ENCODE peak calls at places on chromosomes 13 and 19, in eight cellular contexts. I is heart left ventricle, R is heart right ventricle, H is psoas muscle, X is adrenal gland, J is tibial nerve, C is body of pancreas, U is cardiac muscle cell. M is an unnamed sample.

GRCh38 chr13:30466358-30466714 is 600 bp upstream of the HMGB1 start:
- DNase-seq in J (no peak), X (no peak), H (no peak), C (no peak), I (no peak), R (no peak), U (no peak), M (no peak)

GRCh38 chr19:46265217-46265828 is 31.5 kb upstream of the HIF3A start:
- DNase-seq in R (no peak), I (no peak), X (peak; percentile 67), J (peak; percentile 51), H (peak; percentile 18), U (peak; percentile 90), C (peak; percentile 76), M (peak; percentile 68)

GRCh38 chr19:5335101-5335500 is 5.5 kb downstream of the PTPRS start:
- DNase-seq in I (no peak), H (no peak), X (no peak), R (no peak), J (no peak), C (no peak), U (no peak), M (no peak)

GRCh38 chr19:18274303-18274775 is at the start of gene IQCN:
- DNase-seq in I (no peak), H (no peak), C (peak; percentile 71), X (peak; percentile 70), R (no peak), J (no peak), U (peak; percentile 28), M (no peak)

GRCh38 chr13:33231339-33231738 is 54.2 kb downstream of the STARD13 start:
- DNase-seq in I (no peak), R (no peak), C (no peak), H (no peak), J (no peak), U (no peak), X (no peak), M (no peak)

GRCh38 chr19:860481-861098 is 1.1 kb downstream of the CFD start:
- DNase-seq in U (peak; percentile 76), C (peak; percentile 70), X (no peak), I (peak; percentile 82), R (peak; percentile 75), H (peak; percentile 82), J (peak; percentile 66), M (peak; percentile 72)

GRCh38 chr13:48585456-48585840 is 52.6 kb upstream of the RCBTB2 start:
- DNase-seq in U (peak; percentile 88), X (no peak), I (no peak), C (peak; percentile 41), R (no peak), H (no peak), J (no peak), M (peak; percentile 15)

GRCh38 chr13:38753878-38754277 is 67.0 kb downstream of the FREM2 start:
- DNase-seq in U (no peak), R (no peak), J (no peak), H (no peak), I (no peak), C (no peak), X (no peak), M (no peak)

GRCh38 chr19:45130888-45131615 is 29.7 kb downstream of the NKPD1 start:
- DNase-seq in C (no peak), R (no peak), J (no peak), X (peak; percentile 64), U (no peak), I (no peak), H (no peak), M (no peak)

GRCh38 chr13:48072304-48072703 is 22.6 kb downstream of the MED4 start:
- DNase-seq in C (no peak), X (no peak), I (no peak), H (no peak), J (no peak), U (no peak), R (no peak), M (no peak)

GRCh38 chr19:19308373-19308772 is 11.9 kb downstream of the SUGP1 start:
- DNase-seq in C (no peak), R (no peak), H (no peak), X (no peak), U (no peak), J (no peak), I (no peak), M (no peak)

GRCh38 chr13:21322304-21322965 is 136.7 kb downstream of the ZDHHC20 start:
- DNase-seq in R (no peak), J (no peak), U (no peak), X (no peak), C (no peak), H (no peak), I (no peak), M (no peak)

GRCh38 chr19:30263719-30264440 is 108.3 kb upstream of the ZNF536 start:
- DNase-seq in R (no peak), C (no peak), H (no peak), J (no peak), U (no peak), I (no peak), X (no peak), M (no peak)

GRCh38 chr19:8334458-8335342 is 8.4 kb downstream of the KANK3 start:
- DNase-seq in X (no peak), H (no peak), U (peak; percentile 77), C (peak; percentile 49), J (no peak), I (peak; percentile 76), R (peak; percentile 52), M (no peak)

GRCh38 chr13:46179576-46180368 is 2.2 kb downstream of the LCP1 start:
- DNase-seq in U (no peak), C (no peak), X (peak; percentile 45), H (peak; percentile 33), I (peak; percentile 62), J (peak; percentile 48), R (peak; percentile 40), M (peak; percentile 56)

GRCh38 chr13:46178143-46178542 is 3.8 kb downstream of the LCP1 start:
- DNase-seq in R (no peak), X (no peak), J (peak; percentile 53), I (no peak), U (peak; percentile 15), H (no peak), C (no peak), M (no peak)

GRCh38 chr13:46180393-46180792 is 1.6 kb downstream of the LCP1 start:
- DNase-seq in X (no peak), H (no peak), R (no peak), U (no peak), I (no peak), C (no peak), J (no peak), M (no peak)

GRCh38 chr13:46176756-46177155 is 5.2 kb downstream of the LCP1 start:
- DNase-seq in U (no peak), X (no peak), J (peak; percentile 30), R (no peak), C (no peak), I (no peak), H (no peak), M (no peak)

DNA sequence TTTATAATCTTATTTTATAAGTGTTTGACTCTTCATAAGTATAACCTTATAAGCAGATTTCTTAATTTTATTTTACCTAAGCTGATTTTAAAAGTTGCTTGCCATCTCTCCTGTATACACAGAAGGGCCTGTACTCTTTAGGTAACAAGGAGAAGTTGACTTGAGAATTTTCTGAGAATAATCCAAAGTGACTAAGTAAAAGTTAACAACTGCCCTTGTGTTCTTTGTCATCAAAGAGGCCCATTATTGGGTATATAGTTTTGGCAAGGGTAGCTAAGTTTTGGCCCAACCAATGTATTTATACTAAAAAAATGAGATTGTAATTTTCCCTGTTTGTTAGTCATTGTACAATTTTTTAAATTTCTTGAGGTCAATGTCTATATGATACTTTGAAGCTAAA is 3.2 kb downstream of the LCP1 start:
- DNase-seq in U (no peak), J (no peak), X (no peak), C (no peak), R (no peak), H (no peak), I (no peak), M (no peak)
- H3K4me1 ChIP-seq in U (peaks cover 14% of the 10 kb centered on the region), J (no peaks in the 10 kb centered on the region), X (no peaks in the 10 kb centered on the region), C (no peaks in the 10 kb centered on the region), R (no peaks in the 10 kb centered on the region), H (no peaks in the 10 kb centered on the region), I (no peaks in the 10 kb centered on the region), M (no peaks in the 10 kb centered on the region)

DNA sequence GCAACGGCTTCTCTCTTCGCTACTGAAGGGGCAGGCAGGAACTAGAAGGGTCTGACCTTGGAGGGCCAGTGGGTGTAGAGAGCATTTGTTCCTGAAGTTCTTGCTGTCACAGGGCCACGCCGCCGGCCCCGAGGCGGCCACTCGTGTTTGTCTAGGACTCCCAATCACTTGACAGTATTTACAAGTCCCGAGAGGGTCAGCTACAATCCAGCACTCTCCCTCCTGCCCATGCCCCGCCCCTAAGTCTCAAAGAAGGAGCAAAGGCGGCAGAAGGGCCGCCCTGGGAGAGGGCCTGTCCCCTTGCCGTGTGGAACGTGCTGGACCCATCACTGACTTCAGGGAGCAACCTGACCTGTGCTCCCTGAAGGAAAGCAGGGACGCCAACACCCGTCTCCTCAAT is 118.5 kb downstream of the STK24 start:
- DNase-seq in H (no peak), X (no peak), R (no peak), I (no peak), U (no peak), J (no peak), C (no peak), M (no peak)
- H3K36me3 ChIP-seq in H (no peaks in the 10 kb centered on the region), X (peaks cover 47% of the 10 kb centered on the region), R (peaks cover 12% of the 10 kb centered on the region), I (peaks cover 99% of the 10 kb centered on the region), U (peaks cover 20% of the 10 kb centered on the region), J (peaks cover 5% of the 10 kb centered on the region), C (no peaks in the 10 kb centered on the region), M (no peaks in the 10 kb centered on the region)

GRCh38 chr13:40943073-40943472 is 76.0 kb downstream of the ELF1 start:
- DNase-seq in X (peak; percentile 15), I (no peak), C (no peak), R (no peak), H (no peak), U (peak; percentile 28), J (no peak), M (no peak)
- TF ChIP-seq CTCF in X (no peak), I (no peak), C (no peak), R (no peak), H (no peak), U (no peak), J (no peak), M (no peak)

GRCh38 chr19:13019330-13019729 is 24.1 kb downstream of the NFIX start:
- DNase-seq in C (no peak), X (no peak), R (no peak), U (no peak), I (no peak), J (no peak), H (no peak), M (no peak)
- H3K4me1 ChIP-seq in C (peaks cover 37% of the 10 kb centered on the region), X (peaks cover 21% of the 10 kb centered on the region), R (peaks cover 87% of the 10 kb centered on the region), U (peaks cover 4% of the 10 kb centered on the region), I (peaks cover 92% of the 10 kb centered on the region), J (peaks cover 58% of the 10 kb centered on the region), H (peaks cover 78% of the 10 kb centered on the region), M (peaks cover 16% of the 10 kb centered on the region)

M was measured in lung.